ENCODE peak calls at places on chromosomes 11 and 22, in ten cellular contexts. B is GM12891, H is breast epithelium, V is GM23338, D is Panc1, Q is prostate gland, S is K562, J is transverse colon, L is stomach, T is HepG2. G is an unnamed sample.

GRCh38 chr22:50035976-50036375 is 22.1 kb downstream of the TTLL8 start:
- DNase-seq in Q (no peak), H (no peak), V (no peak), L (no peak), T (no peak), S (no peak), B (no peak), J (no peak), D (no peak), G (peak)

GRCh38 chr11:74417860-74418508 is 19.8 kb upstream of the PGM2L1 start:
- DNase-seq in S (no peak), T (no peak), B (no peak), Q (no peak), V (no peak), J (no peak), L (no peak), D (no peak), H (no peak), G (no peak)

GRCh38 chr11:17972987-17973386 is 39.9 kb downstream of the SERGEF start:
- DNase-seq in D (peak), L (no peak), V (peak), Q (peak), T (peak), J (peak), S (peak), B (no peak), H (no peak), G (no peak)

GRCh38 chr11:76637491-76638266 is 32.9 kb downstream of the LRRC32 start:
- DNase-seq in D (no peak), L (no peak), Q (no peak), S (no peak), B (no peak), H (no peak), J (peak), T (no peak), V (no peak), G (peak)

GRCh38 chr22:17678817-17679385 is 40.3 kb downstream of the BCL2L13 start:
- DNase-seq in T (no peak), Q (no peak), H (no peak), S (no peak), J (no peak), V (peak), D (no peak), L (no peak), B (no peak), G (no peak)

GRCh38 chr11:77183421-77183984 is 55.5 kb downstream of the MYO7A start:
- DNase-seq in D (no peak), V (no peak), S (no peak), B (no peak), H (no peak), T (no peak), Q (no peak), J (no peak), L (no peak), G (no peak)

GRCh38 chr22:41401781-41402648 is 20.3 kb downstream of the TEF start:
- DNase-seq in B (no peak), L (peak), Q (peak), T (peak), D (no peak), V (no peak), S (no peak), H (no peak), J (peak), G (no peak)

GRCh38 chr22:26364066-26365015 is 64.7 kb upstream of the ASPHD2 start:
- DNase-seq in B (peak), S (peak), Q (peak), H (no peak), T (peak), D (peak), J (peak), V (peak), L (peak), G (no peak)

GRCh38 chr11:101045415-101045814 is 84.2 kb downstream of the PGR start:
- DNase-seq in J (no peak), H (no peak), L (no peak), B (no peak), V (no peak), D (no peak), S (no peak), T (no peak), Q (no peak), G (no peak)

GRCh38 chr11:22780914-22781593 is 48.5 kb downstream of the SVIP start:
- DNase-seq in V (peak), D (no peak), B (no peak), Q (no peak), J (no peak), L (no peak), H (no peak), S (no peak), T (no peak), G (no peak)

GRCh38 chr11:95074806-95075563 is 8.3 kb downstream of the SRSF8 start:
- DNase-seq in H (no peak), S (no peak), T (no peak), B (no peak), V (no peak), Q (no peak), J (peak), L (peak), D (no peak), G (peak)

GRCh38 chr11:108431997-108432396 is 35.3 kb downstream of the C11orf65 start:
- DNase-seq in T (no peak), L (no peak), D (no peak), H (no peak), S (no peak), V (no peak), B (no peak), J (no peak), Q (no peak), G (no peak)

GRCh38 chr22:39471421-39472141 is 14.8 kb downstream of the MGAT3 start:
- DNase-seq in D (no peak), T (no peak), S (no peak), Q (no peak), H (no peak), J (peak), L (no peak), B (no peak), V (no peak), G (no peak)

GRCh38 chr11:429931-430456 is 11.8 kb downstream of the ANO9 start:
- DNase-seq in L (no peak), Q (no peak), J (no peak), H (no peak), S (no peak), D (no peak), B (no peak), V (no peak), T (no peak), G (no peak)

GRCh38 chr11:95910638-95911368 is 13.1 kb downstream of the MTMR2 start:
- DNase-seq in V (no peak), T (no peak), S (no peak), H (no peak), B (no peak), D (no peak), J (no peak), Q (no peak), L (no peak), G (no peak)

GRCh38 chr11:112961751-112962747 is 829 bp downstream of the NCAM1 start:
- DNase-seq in S (no peak), V (peak), H (no peak), T (no peak), D (no peak), L (no peak), J (peak), B (peak), Q (no peak), G (peak)

GRCh38 chr11:16992846-16993245 is 21.4 kb downstream of the PLEKHA7 start:
- DNase-seq in T (no peak), H (no peak), J (no peak), Q (no peak), V (no peak), S (no peak), D (no peak), L (no peak), B (no peak), G (no peak)

GRCh38 chr11:35712533-35712932 is 50.0 kb downstream of the TRIM44 start:
- DNase-seq in V (no peak), Q (no peak), L (no peak), B (no peak), J (no peak), S (no peak), H (no peak), D (no peak), T (no peak), G (no peak)

GRCh38 chr22:43356881-43357280 is 13.7 kb upstream of the SCUBE1 start:
- DNase-seq in H (no peak), L (no peak), Q (no peak), T (no peak), D (no peak), B (no peak), J (no peak), V (no peak), S (no peak), G (no peak)

GRCh38 chr11:101894505-101894904 is 20.3 kb upstream of the CEP126 start:
- DNase-seq in D (no peak), V (no peak), H (no peak), Q (no peak), L (no peak), B (no peak), S (no peak), T (no peak), J (no peak), G (no peak)

GRCh38 chr11:123233280-123233977 is 38.4 kb upstream of the CLMP start:
- DNase-seq in D (no peak), T (no peak), J (no peak), L (no peak), H (no peak), S (no peak), Q (no peak), V (no peak), B (peak), G (no peak)

GRCh38 chr11:34086554-34087278 is 18.7 kb upstream of the NAT10 start:
- DNase-seq in V (no peak), H (no peak), J (no peak), D (no peak), L (no peak), B (no peak), Q (no peak), T (no peak), S (no peak), G (no peak)

GRCh38 chr22:42282252-42282942 is 11.9 kb upstream of the TCF20 start:
- DNase-seq in L (no peak), D (no peak), J (peak), Q (no peak), B (no peak), V (no peak), S (no peak), T (peak), H (peak), G (peak)

GRCh38 chr11:1528710-1529109 is 42.1 kb upstream of the MOB2 start:
- DNase-seq in D (no peak), T (no peak), V (no peak), B (no peak), J (no peak), H (no peak), L (no peak), Q (no peak), S (no peak), G (no peak)
- TF ChIP-seq POLR2AphosphoS5 in D (no peak), T (no peak), V (no peak), B (no peak), J (no peak), H (no peak), L (no peak), Q (no peak), S (no peak), G (no peak)

DNA sequence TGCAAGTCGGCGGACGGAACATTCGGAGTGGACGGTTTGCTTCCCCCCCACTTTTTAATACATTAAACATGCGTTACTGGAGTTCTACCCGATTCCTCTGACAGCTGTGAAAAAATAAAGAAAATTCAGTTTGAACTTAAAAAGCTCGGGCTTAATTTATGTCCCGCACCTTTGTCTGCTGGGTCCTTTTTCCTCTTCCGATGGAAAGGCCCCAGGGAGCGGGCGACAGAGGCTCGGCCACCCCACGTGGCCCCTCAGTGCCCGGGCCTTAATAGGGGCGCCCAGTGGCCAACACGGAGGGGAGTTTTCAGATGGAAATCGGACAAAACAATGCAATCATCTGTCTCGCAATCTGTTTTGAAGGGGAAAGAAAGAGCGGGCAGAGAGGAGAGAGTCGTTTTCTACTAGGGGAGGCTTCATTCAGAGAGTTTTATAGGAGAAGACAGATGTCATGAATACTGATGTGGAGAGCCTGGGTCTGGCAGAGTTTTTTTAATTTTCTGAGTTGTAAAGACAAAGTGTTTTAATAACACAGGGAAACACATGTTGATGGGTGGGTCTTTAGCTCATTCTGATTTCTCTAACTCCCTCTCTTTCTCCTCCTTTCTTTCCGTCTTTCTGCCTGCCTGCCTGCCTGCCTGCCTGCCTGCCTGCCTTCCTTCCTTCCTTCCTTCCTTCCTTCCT is 50.3 kb downstream of the SMIM38 start:
- DNase-seq in S (no peak), H (peak), D (no peak), J (no peak), B (no peak), V (no peak), L (no peak), Q (no peak), T (no peak), G (peak)
- TF ChIP-seq POLR2AphosphoS5 in S (no peak), H (no peak), D (no peak), J (no peak), B (no peak), V (no peak), L (no peak), Q (no peak), T (no peak), G (no peak)

DNA sequence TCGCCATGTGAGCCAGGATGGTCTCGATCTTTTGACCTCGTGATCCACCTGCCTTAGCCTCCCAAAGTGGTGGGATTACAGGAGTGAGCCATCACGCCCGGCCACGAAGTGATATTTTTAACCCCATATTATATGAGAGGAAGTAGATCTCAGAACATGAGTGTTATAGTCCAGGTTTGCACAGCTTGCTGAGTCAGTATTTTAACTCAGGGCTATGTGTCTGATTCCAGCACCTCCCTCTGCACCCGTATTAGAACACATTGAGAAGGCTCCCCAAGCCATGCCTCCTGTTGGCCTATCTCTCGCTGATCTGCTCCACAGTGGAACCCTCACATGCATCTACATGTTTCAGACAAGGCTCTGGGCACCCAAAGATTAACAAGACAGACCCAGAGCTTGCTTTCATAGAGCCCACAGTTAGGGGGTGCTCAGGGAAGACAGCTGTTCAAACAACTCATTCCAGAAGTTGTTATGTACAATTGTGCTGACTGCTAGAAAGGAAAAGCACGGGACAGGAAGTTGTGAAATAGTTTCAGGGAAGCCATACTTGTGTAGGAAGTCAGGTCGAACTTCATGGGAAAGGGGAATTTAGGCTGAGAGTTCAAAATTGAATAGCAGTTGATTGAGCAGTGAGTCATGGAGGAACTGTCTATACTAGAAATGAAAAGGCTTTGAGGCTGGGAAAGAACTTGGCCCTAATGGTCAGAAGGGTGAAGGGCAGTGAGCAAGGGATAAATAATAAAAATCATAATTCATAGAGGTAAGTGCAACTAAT is 49.3 kb upstream of the CLPB start:
- DNase-seq in J (no peak), V (no peak), H (no peak), Q (peak), D (peak), L (no peak), S (no peak), B (no peak), T (peak), G (no peak)
- TF ChIP-seq POLR2AphosphoS5 in J (no peak), V (no peak), H (no peak), Q (no peak), D (no peak), L (peak), S (no peak), B (no peak), T (no peak), G (no peak)

DNA sequence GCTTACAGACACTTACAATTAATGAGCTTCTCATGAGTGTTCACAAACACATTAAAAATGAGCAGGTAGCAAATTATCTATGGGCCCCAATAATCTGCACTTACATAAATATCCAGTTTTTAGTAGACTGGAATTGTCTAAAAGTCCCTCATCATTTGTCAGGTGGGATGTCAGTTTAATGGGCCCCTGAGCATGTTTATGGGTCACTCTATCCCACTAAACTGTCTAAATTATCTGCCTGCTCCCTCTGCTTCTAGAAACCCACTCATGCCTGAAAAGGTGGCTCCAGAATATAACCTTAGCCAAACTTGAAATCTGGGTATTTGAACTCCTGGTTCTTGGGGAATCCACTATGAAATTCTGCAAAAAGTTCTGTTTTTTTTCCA is 613.1 kb downstream of the SOX6 start:
- DNase-seq in V (no peak), S (no peak), J (no peak), H (no peak), B (no peak), L (no peak), T (no peak), D (no peak), Q (no peak), G (no peak)
- TF ChIP-seq POLR2AphosphoS5 in V (no peak), S (no peak), J (no peak), H (no peak), B (no peak), L (no peak), T (no peak), D (no peak), Q (no peak), G (no peak)

DNA sequence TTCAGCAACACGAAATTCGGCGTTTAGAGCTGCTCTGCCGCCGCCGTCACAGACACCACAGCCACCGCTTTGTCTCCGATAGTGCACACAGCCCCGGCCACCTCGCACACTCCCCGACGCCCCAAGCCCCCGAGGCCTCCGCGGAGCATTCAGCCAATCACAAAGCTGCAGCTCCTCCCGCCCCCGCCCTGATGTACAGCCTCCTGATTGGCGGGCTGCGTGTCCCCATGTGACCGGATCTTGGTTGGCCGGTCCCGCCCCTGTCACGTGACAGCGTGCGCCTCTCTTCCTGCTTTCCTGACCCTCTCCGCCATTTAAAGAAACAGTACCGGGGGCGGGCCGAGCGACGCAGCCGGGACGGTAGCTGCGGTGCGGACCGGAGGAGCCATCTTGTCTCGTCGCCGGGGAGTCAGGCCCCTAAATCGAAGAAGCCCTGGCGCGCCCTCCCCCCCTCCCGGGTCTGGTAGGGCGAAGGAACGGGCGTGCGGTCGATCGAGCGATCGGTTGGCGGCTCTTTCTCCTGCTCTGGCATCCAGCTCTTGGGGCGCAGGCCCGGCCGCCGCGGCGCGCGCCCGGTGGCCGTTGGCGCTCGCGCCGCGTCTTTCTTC is at the start of gene TUG1:
- DNase-seq in V (peak), Q (peak), B (peak), L (peak), J (peak), H (peak), S (peak), T (peak), D (peak), G (peak)
- TF ChIP-seq POLR2AphosphoS5 in V (peak), Q (peak), B (peak), L (peak), J (peak), H (peak), S (peak), T (peak), D (peak), G (peak)